ENCODE peak calls at places on chromosomes 6 and 20, in nine cellular contexts. C is ovary, F is breast epithelium, B is heart left ventricle, V is uterus, W is lower leg skin, X is IMR-90, D is tibial nerve, K is stomach. Q is an unnamed sample.
A peak's percentile ranks its signal among the peaks of the same experiment; 100 is the strongest.

GRCh38 chr20:19834287-19834686 is 76.2 kb downstream of the RIN2 start:
- DNase-seq in C (no peak), F (no peak), B (no peak), V (no peak), W (no peak), X (no peak), D (no peak), K (no peak), Q (no peak)

GRCh38 chr6:79872303-79872702 is 75.0 kb downstream of the ELOVL4 start:
- DNase-seq in C (no peak), F (no peak), B (no peak), V (no peak), W (no peak), X (no peak), D (no peak), K (no peak), Q (no peak)

GRCh38 chr6:106434530-106434929 is 74.0 kb downstream of the CRYBG1 start:
- DNase-seq in C (no peak), F (no peak), B (no peak), V (no peak), W (no peak), X (no peak), D (no peak), K (no peak), Q (no peak)

GRCh38 chr20:50083034-50083433 is 29.9 kb downstream of the UBE2V1 start:
- DNase-seq in C (no peak), F (no peak), B (peak; percentile 47), V (peak; percentile 5), W (peak; percentile 45), X (no peak), D (no peak), K (no peak), Q (no peak)

GRCh38 chr6:11231564-11232176 is 798 bp downstream of the NEDD9 start:
- DNase-seq in C (no peak), F (no peak), B (no peak), V (no peak), W (no peak), X (no peak), D (peak; percentile 36), K (no peak), Q (no peak)

GRCh38 chr20:36526521-36527011 is 14.8 kb upstream of the MYL9 start:
- DNase-seq in C (peak; percentile 70), F (no peak), B (no peak), V (no peak), W (peak; percentile 61), X (no peak), D (no peak), K (no peak), Q (no peak)

GRCh38 chr6:33264015-33264414 is 7.7 kb downstream of the VPS52 start:
- DNase-seq in C (no peak), F (no peak), B (no peak), V (no peak), W (no peak), X (no peak), D (no peak), K (no peak), Q (no peak)

GRCh38 chr20:9040874-9041524 is 27.9 kb upstream of the PLCB4 start:
- DNase-seq in C (no peak), F (no peak), B (no peak), V (no peak), W (no peak), X (peak; percentile 86), D (no peak), K (no peak), Q (no peak)

GRCh38 chr6:30570760-30571084 is 520 bp upstream of the ABCF1 start:
- DNase-seq in C (no peak), F (no peak), B (no peak), V (no peak), W (no peak), X (no peak), D (no peak), K (no peak), Q (peak; percentile 48)

GRCh38 chr20:41572010-41572572 is 46.1 kb downstream of the CHD6 start:
- DNase-seq in C (no peak), F (no peak), B (no peak), V (no peak), W (no peak), X (no peak), D (no peak), K (no peak), Q (no peak)

GRCh38 chr6:42401605-42401935 is 50.2 kb downstream of the TRERF1 start:
- DNase-seq in C (no peak), F (no peak), B (no peak), V (no peak), W (peak; percentile 80), X (no peak), D (no peak), K (no peak), Q (no peak)

GRCh38 chr6:146543940-146544661 is 468 bp downstream of the RAB32 start:
- DNase-seq in C (peak; percentile 52), F (peak; percentile 30), B (peak; percentile 78), V (no peak), W (peak; percentile 89), X (peak; percentile 38), D (peak; percentile 18), K (peak; percentile 49), Q (peak; percentile 67)

GRCh38 chr6:21395121-21395520 is 198.4 kb upstream of the SOX4 start:
- DNase-seq in C (no peak), F (no peak), B (no peak), V (no peak), W (no peak), X (peak; percentile 4), D (no peak), K (no peak), Q (no peak)

GRCh38 chr20:62266340-62266739 is 28.0 kb downstream of the OSBPL2 start:
- DNase-seq in C (no peak), F (no peak), B (no peak), V (no peak), W (no peak), X (no peak), D (no peak), K (no peak), Q (no peak)

GRCh38 chr20:44396790-44397189 is 41.3 kb downstream of the HNF4A start:
- DNase-seq in C (no peak), F (no peak), B (no peak), V (no peak), W (no peak), X (no peak), D (no peak), K (no peak), Q (no peak)

GRCh38 chr20:44396369-44396768 is 40.9 kb downstream of the HNF4A start:
- DNase-seq in C (no peak), F (no peak), B (no peak), V (no peak), W (no peak), X (no peak), D (no peak), K (no peak), Q (no peak)

GRCh38 chr20:44394520-44395182 is 39.2 kb downstream of the HNF4A start:
- DNase-seq in C (peak; percentile 77), F (no peak), B (no peak), V (no peak), W (no peak), X (no peak), D (no peak), K (no peak), Q (peak; percentile 71)

GRCh38 chr20:44395963-44396340 is 40.5 kb downstream of the HNF4A start:
- DNase-seq in C (no peak), F (no peak), B (no peak), V (no peak), W (no peak), X (no peak), D (no peak), K (no peak), Q (no peak)

GRCh38 chr20:44395183-44395962 is 39.9 kb downstream of the HNF4A start:
- DNase-seq in C (no peak), F (no peak), B (no peak), V (no peak), W (no peak), X (no peak), D (no peak), K (no peak), Q (no peak)
- TF ChIP-seq POLR2A in C (no peak), F (no peak), B (no peak), V (no peak), W (no peak), X (no peak), D (no peak), K (no peak), Q (no peak)

GRCh38 chr6:159759645-159760044 is 2.2 kb upstream of the ACAT2 start:
- DNase-seq in C (no peak), F (no peak), B (no peak), V (no peak), W (no peak), X (no peak), D (no peak), K (no peak), Q (no peak)

GRCh38 chr6:159762681-159763293 is 942 bp downstream of the ACAT2 start:
- DNase-seq in C (peak; percentile 53), F (no peak), B (no peak), V (no peak), W (peak; percentile 85), X (no peak), D (no peak), K (no peak), Q (peak; percentile 48)

GRCh38 chr6:159761135-159761872 is 541 bp upstream of the ACAT2 start:
- DNase-seq in C (peak; percentile 41), F (no peak), B (peak; percentile 71), V (peak; percentile 42), W (peak; percentile 87), X (no peak), D (no peak), K (peak; percentile 29), Q (peak; percentile 68)

GRCh38 chr6:159760602-159761057 is 1.2 kb upstream of the ACAT2 start:
- DNase-seq in C (no peak), F (no peak), B (no peak), V (no peak), W (no peak), X (peak; percentile 64), D (no peak), K (no peak), Q (no peak)

GRCh38 chr6:159761873-159762680 is at the start of gene ACAT2:
- DNase-seq in C (peak; percentile 96), F (peak; percentile 94), B (peak; percentile 97), V (peak; percentile 94), W (peak; percentile 98), X (peak; percentile 92), D (peak; percentile 93), K (peak; percentile 97), Q (peak; percentile 98)
- TF ChIP-seq CTCF in C (peak; percentile 33), F (no peak), B (no peak), V (no peak), W (no peak), X (no peak), D (peak; percentile 54), K (no peak), Q (no peak)

GRCh38 chr6:31627690-31628287 is 7.3 kb downstream of the PRRC2A start:
- DNase-seq in C (no peak), F (no peak), B (no peak), V (no peak), W (no peak), X (no peak), D (no peak), K (no peak), Q (no peak)
- TF ChIP-seq POLR2A in C (no peak), F (no peak), B (no peak), V (no peak), W (no peak), X (no peak), D (no peak), K (no peak), Q (no peak)

GRCh38 chr6:524803-525202 is 132.1 kb downstream of the HUS1B start:
- DNase-seq in C (no peak), F (no peak), B (no peak), V (no peak), W (no peak), X (no peak), D (no peak), K (no peak), Q (peak; percentile 43)
- TF ChIP-seq CTCF in C (no peak), F (no peak), B (no peak), V (no peak), W (no peak), X (no peak), D (no peak), K (no peak), Q (peak; percentile 15)

Q was measured in NB4.